ENCODE peak calls at places on chromosomes 2 and 18, in nine cellular contexts. One of them, this sample, is unnamed.

GRCh38 chr2:40315684-40316083 is 136.2 kb downstream of the SLC8A1 start:
- DNase-seq in upper lobe of left lung: no peak
- DNase-seq in cardiac muscle cell: peak
- DNase-seq in brain microvascular endothelial cell: peak
- DNase-seq in IMR-90: peak
- DNase-seq in heart right ventricle: no peak
- DNase-seq in kidney epithelial cell: no peak
- DNase-seq in stomach: peak
- DNase-seq in AG09309: no peak
- DNase-seq in this sample: no peak

GRCh38 chr2:133266926-133267590 is 301.2 kb downstream of the NCKAP5 start:
- DNase-seq in AG09309: no peak
- DNase-seq in kidney epithelial cell: no peak
- DNase-seq in cardiac muscle cell: no peak
- DNase-seq in upper lobe of left lung: no peak
- DNase-seq in IMR-90: no peak
- DNase-seq in heart right ventricle: no peak
- DNase-seq in brain microvascular endothelial cell: no peak
- DNase-seq in stomach: no peak
- DNase-seq in this sample: no peak

GRCh38 chr2:159661286-159661685 is 44.9 kb upstream of the BAZ2B start:
- DNase-seq in kidney epithelial cell: no peak
- DNase-seq in heart right ventricle: no peak
- DNase-seq in IMR-90: peak
- DNase-seq in AG09309: no peak
- DNase-seq in stomach: no peak
- DNase-seq in cardiac muscle cell: no peak
- DNase-seq in brain microvascular endothelial cell: no peak
- DNase-seq in upper lobe of left lung: no peak
- DNase-seq in this sample: no peak

GRCh38 chr2:204796581-204796980 is 251.3 kb downstream of the PARD3B start:
- DNase-seq in upper lobe of left lung: no peak
- DNase-seq in IMR-90: no peak
- DNase-seq in brain microvascular endothelial cell: no peak
- DNase-seq in stomach: no peak
- DNase-seq in kidney epithelial cell: no peak
- DNase-seq in heart right ventricle: no peak
- DNase-seq in AG09309: no peak
- DNase-seq in cardiac muscle cell: no peak
- DNase-seq in this sample: no peak

GRCh38 chr2:98761267-98761781 is 30.4 kb upstream of the MGAT4A start:
- DNase-seq in upper lobe of left lung: peak
- DNase-seq in brain microvascular endothelial cell: no peak
- DNase-seq in kidney epithelial cell: no peak
- DNase-seq in heart right ventricle: no peak
- DNase-seq in cardiac muscle cell: no peak
- DNase-seq in stomach: no peak
- DNase-seq in AG09309: no peak
- DNase-seq in IMR-90: no peak
- DNase-seq in this sample: peak

GRCh38 chr2:46331099-46331766 is 34.0 kb downstream of the EPAS1 start:
- DNase-seq in upper lobe of left lung: no peak
- DNase-seq in brain microvascular endothelial cell: no peak
- DNase-seq in kidney epithelial cell: no peak
- DNase-seq in AG09309: no peak
- DNase-seq in heart right ventricle: no peak
- DNase-seq in cardiac muscle cell: no peak
- DNase-seq in stomach: no peak
- DNase-seq in IMR-90: no peak
- DNase-seq in this sample: no peak

GRCh38 chr18:76209597-76209996 is 285.4 kb downstream of the ZNF516 start:
- DNase-seq in stomach: no peak
- DNase-seq in brain microvascular endothelial cell: no peak
- DNase-seq in cardiac muscle cell: peak
- DNase-seq in upper lobe of left lung: no peak
- DNase-seq in heart right ventricle: no peak
- DNase-seq in IMR-90: peak
- DNase-seq in kidney epithelial cell: peak
- DNase-seq in AG09309: no peak
- DNase-seq in this sample: no peak

GRCh38 chr2:42425697-42426096 is 64.7 kb upstream of the COX7A2L start:
- DNase-seq in brain microvascular endothelial cell: no peak
- DNase-seq in upper lobe of left lung: no peak
- DNase-seq in heart right ventricle: no peak
- DNase-seq in cardiac muscle cell: no peak
- DNase-seq in AG09309: no peak
- DNase-seq in IMR-90: no peak
- DNase-seq in stomach: no peak
- DNase-seq in kidney epithelial cell: no peak
- DNase-seq in this sample: no peak

GRCh38 chr2:240957656-240958365 is 40.6 kb upstream of the SNED1 start:
- DNase-seq in cardiac muscle cell: peak
- DNase-seq in kidney epithelial cell: no peak
- DNase-seq in stomach: peak
- DNase-seq in heart right ventricle: no peak
- DNase-seq in IMR-90: no peak
- DNase-seq in brain microvascular endothelial cell: no peak
- DNase-seq in upper lobe of left lung: peak
- DNase-seq in AG09309: no peak
- DNase-seq in this sample: no peak

GRCh38 chr2:75047907-75048625 is 89.6 kb downstream of the POLE4 start:
- DNase-seq in IMR-90: peak
- DNase-seq in upper lobe of left lung: no peak
- DNase-seq in brain microvascular endothelial cell: peak
- DNase-seq in heart right ventricle: no peak
- DNase-seq in cardiac muscle cell: peak
- DNase-seq in kidney epithelial cell: peak
- DNase-seq in stomach: no peak
- DNase-seq in AG09309: no peak
- DNase-seq in this sample: no peak

GRCh38 chr2:86584164-86584913 is 21.1 kb upstream of the CHMP3 start:
- DNase-seq in stomach: no peak
- DNase-seq in heart right ventricle: no peak
- DNase-seq in IMR-90: no peak
- DNase-seq in AG09309: peak
- DNase-seq in kidney epithelial cell: no peak
- DNase-seq in upper lobe of left lung: no peak
- DNase-seq in cardiac muscle cell: peak
- DNase-seq in brain microvascular endothelial cell: peak
- DNase-seq in this sample: no peak

GRCh38 chr18:45879681-45880655 is 54.5 kb downstream of the SIGLEC15 start:
- DNase-seq in brain microvascular endothelial cell: peak
- DNase-seq in stomach: peak
- DNase-seq in IMR-90: peak
- DNase-seq in AG09309: peak
- DNase-seq in upper lobe of left lung: peak
- DNase-seq in cardiac muscle cell: peak
- DNase-seq in heart right ventricle: peak
- DNase-seq in kidney epithelial cell: peak
- DNase-seq in this sample: no peak

GRCh38 chr2:34242741-34243123 is 643.6 kb upstream of the FAM98A start:
- DNase-seq in IMR-90: no peak
- DNase-seq in cardiac muscle cell: no peak
- DNase-seq in heart right ventricle: no peak
- DNase-seq in kidney epithelial cell: peak
- DNase-seq in upper lobe of left lung: no peak
- DNase-seq in brain microvascular endothelial cell: no peak
- DNase-seq in AG09309: no peak
- DNase-seq in stomach: peak
- DNase-seq in this sample: no peak

GRCh38 chr2:105239924-105240323 is 1.6 kb upstream of the GPR45 start:
- DNase-seq in upper lobe of left lung: no peak
- DNase-seq in cardiac muscle cell: peak
- DNase-seq in brain microvascular endothelial cell: peak
- DNase-seq in heart right ventricle: no peak
- DNase-seq in AG09309: peak
- DNase-seq in kidney epithelial cell: peak
- DNase-seq in IMR-90: peak
- DNase-seq in stomach: no peak
- DNase-seq in this sample: no peak

GRCh38 chr2:176134045-176134444 is 4.5 kb downstream of the HOXD8 start:
- DNase-seq in stomach: no peak
- DNase-seq in IMR-90: no peak
- DNase-seq in brain microvascular endothelial cell: no peak
- DNase-seq in heart right ventricle: no peak
- DNase-seq in AG09309: no peak
- DNase-seq in kidney epithelial cell: no peak
- DNase-seq in cardiac muscle cell: no peak
- DNase-seq in upper lobe of left lung: no peak
- DNase-seq in this sample: no peak

GRCh38 chr2:176131617-176132396 is 2.3 kb downstream of the HOXD8 start:
- DNase-seq in kidney epithelial cell: no peak
- DNase-seq in upper lobe of left lung: no peak
- DNase-seq in AG09309: no peak
- DNase-seq in brain microvascular endothelial cell: no peak
- DNase-seq in heart right ventricle: no peak
- DNase-seq in IMR-90: no peak
- DNase-seq in stomach: no peak
- DNase-seq in cardiac muscle cell: no peak
- DNase-seq in this sample: no peak

GRCh38 chr2:176133366-176133765 is 3.9 kb downstream of the HOXD8 start:
- DNase-seq in kidney epithelial cell: no peak
- DNase-seq in brain microvascular endothelial cell: no peak
- DNase-seq in upper lobe of left lung: no peak
- DNase-seq in AG09309: no peak
- DNase-seq in stomach: no peak
- DNase-seq in cardiac muscle cell: no peak
- DNase-seq in IMR-90: no peak
- DNase-seq in heart right ventricle: no peak
- DNase-seq in this sample: no peak

GRCh38 chr2:176130917-176131616 is 1.6 kb downstream of the HOXD8 start:
- DNase-seq in heart right ventricle: no peak
- DNase-seq in brain microvascular endothelial cell: no peak
- DNase-seq in kidney epithelial cell: no peak
- DNase-seq in IMR-90: no peak
- DNase-seq in cardiac muscle cell: no peak
- DNase-seq in upper lobe of left lung: no peak
- DNase-seq in AG09309: no peak
- DNase-seq in stomach: no peak
- DNase-seq in this sample: no peak

GRCh38 chr2:176132397-176133086 is 3.0 kb downstream of the HOXD8 start:
- DNase-seq in stomach: no peak
- DNase-seq in heart right ventricle: no peak
- DNase-seq in kidney epithelial cell: no peak
- DNase-seq in upper lobe of left lung: no peak
- DNase-seq in AG09309: no peak
- DNase-seq in brain microvascular endothelial cell: no peak
- DNase-seq in IMR-90: peak
- DNase-seq in cardiac muscle cell: no peak
- DNase-seq in this sample: no peak
- H3K4me3 ChIP-seq in stomach: peak
- H3K4me3 ChIP-seq in heart right ventricle: peak
- H3K4me3 ChIP-seq in kidney epithelial cell: peak
- H3K4me3 ChIP-seq in upper lobe of left lung: no peak
- H3K4me3 ChIP-seq in AG09309: no peak
- H3K4me3 ChIP-seq in brain microvascular endothelial cell: no peak
- H3K4me3 ChIP-seq in IMR-90: peak
- H3K4me3 ChIP-seq in cardiac muscle cell: no peak
- H3K4me3 ChIP-seq in this sample: no peak

GRCh38 chr2:202079289-202079688 is 6.2 kb downstream of the KIAA2012 start:
- DNase-seq in AG09309: no peak
- DNase-seq in heart right ventricle: no peak
- DNase-seq in IMR-90: no peak
- DNase-seq in brain microvascular endothelial cell: no peak
- DNase-seq in kidney epithelial cell: no peak
- DNase-seq in cardiac muscle cell: no peak
- DNase-seq in upper lobe of left lung: no peak
- DNase-seq in stomach: no peak
- DNase-seq in this sample: no peak
- TF ChIP-seq CTCF in AG09309: no peak
- TF ChIP-seq CTCF in heart right ventricle: no peak
- TF ChIP-seq CTCF in IMR-90: no peak
- TF ChIP-seq CTCF in brain microvascular endothelial cell: no peak
- TF ChIP-seq CTCF in kidney epithelial cell: no peak
- TF ChIP-seq CTCF in cardiac muscle cell: no peak
- TF ChIP-seq CTCF in upper lobe of left lung: no peak
- TF ChIP-seq CTCF in stomach: no peak
- TF ChIP-seq CTCF in this sample: no peak

DNA sequence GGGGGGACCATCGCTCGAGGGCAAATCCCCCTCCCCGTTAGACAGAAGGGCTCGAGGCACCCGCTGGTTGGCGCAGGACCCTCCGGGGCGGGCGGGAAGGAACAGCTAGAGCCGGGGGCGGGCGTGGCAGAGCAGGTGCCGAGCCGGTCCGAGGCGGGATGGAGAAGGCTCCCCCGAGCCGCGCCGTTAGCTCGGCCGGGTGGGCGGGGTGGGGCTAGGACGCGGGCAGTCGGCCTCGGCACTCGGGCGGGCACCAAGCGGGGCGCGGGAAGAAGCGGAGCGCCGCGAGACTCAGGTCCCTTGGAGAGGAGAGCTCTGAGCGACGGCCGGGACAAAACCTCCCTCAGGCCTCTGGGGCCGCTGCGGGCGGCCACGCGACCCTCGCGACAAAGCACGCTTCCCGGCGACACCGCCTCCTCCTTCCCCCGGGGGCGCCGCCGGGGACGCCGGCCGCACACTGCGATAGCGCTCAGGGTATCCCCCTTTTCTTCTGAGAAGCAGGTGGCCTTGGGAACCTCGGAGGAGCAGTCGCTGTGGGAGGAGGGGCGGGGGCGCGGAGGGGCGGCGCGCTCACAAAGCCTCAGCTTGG is 694 bp downstream of the FHOD3 start:
- DNase-seq in AG09309: no peak
- DNase-seq in cardiac muscle cell: no peak
- DNase-seq in stomach: no peak
- DNase-seq in brain microvascular endothelial cell: no peak
- DNase-seq in upper lobe of left lung: peak
- DNase-seq in heart right ventricle: peak
- DNase-seq in IMR-90: no peak
- DNase-seq in kidney epithelial cell: no peak
- DNase-seq in this sample: no peak
- H3K4me3 ChIP-seq in AG09309: peak
- H3K4me3 ChIP-seq in cardiac muscle cell: peak
- H3K4me3 ChIP-seq in stomach: peak
- H3K4me3 ChIP-seq in brain microvascular endothelial cell: peak
- H3K4me3 ChIP-seq in upper lobe of left lung: peak
- H3K4me3 ChIP-seq in heart right ventricle: peak
- H3K4me3 ChIP-seq in IMR-90: peak
- H3K4me3 ChIP-seq in kidney epithelial cell: peak
- H3K4me3 ChIP-seq in this sample: peak

GRCh38 chr2:119011162-119011909 is 69.3 kb downstream of the MARCO start:
- DNase-seq in heart right ventricle: peak
- DNase-seq in brain microvascular endothelial cell: peak
- DNase-seq in AG09309: no peak
- DNase-seq in kidney epithelial cell: no peak
- DNase-seq in cardiac muscle cell: peak
- DNase-seq in stomach: peak
- DNase-seq in IMR-90: peak
- DNase-seq in upper lobe of left lung: peak
- DNase-seq in this sample: no peak
- TF ChIP-seq CTCF in heart right ventricle: peak
- TF ChIP-seq CTCF in brain microvascular endothelial cell: peak
- TF ChIP-seq CTCF in AG09309: peak
- TF ChIP-seq CTCF in kidney epithelial cell: peak
- TF ChIP-seq CTCF in cardiac muscle cell: peak
- TF ChIP-seq CTCF in stomach: no peak
- TF ChIP-seq CTCF in IMR-90: peak
- TF ChIP-seq CTCF in upper lobe of left lung: peak
- TF ChIP-seq CTCF in this sample: peak

DNA sequence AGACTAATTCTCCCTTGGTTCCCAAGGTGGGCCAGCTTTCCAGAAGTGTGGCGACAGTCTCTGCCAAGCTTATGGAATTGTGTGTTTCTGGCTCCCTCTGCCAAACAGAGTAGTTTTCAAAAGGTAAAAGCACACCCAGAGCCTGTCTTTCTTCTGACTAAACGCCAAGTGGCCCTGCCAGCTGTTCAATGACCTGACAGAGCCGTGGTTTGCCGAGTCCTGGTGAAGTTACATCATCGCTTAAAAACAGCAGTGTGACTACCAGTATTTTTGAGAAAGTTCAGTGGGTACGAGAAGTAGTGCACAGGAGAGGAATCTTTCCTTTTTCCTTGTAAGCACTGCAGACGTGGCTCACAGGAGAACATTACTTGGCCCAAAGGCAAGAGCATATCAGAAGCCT is 1.9 kb downstream of the PER2 start:
- DNase-seq in brain microvascular endothelial cell: peak
- DNase-seq in cardiac muscle cell: peak
- DNase-seq in AG09309: peak
- DNase-seq in IMR-90: peak
- DNase-seq in upper lobe of left lung: no peak
- DNase-seq in heart right ventricle: peak
- DNase-seq in kidney epithelial cell: no peak
- DNase-seq in stomach: peak
- DNase-seq in this sample: peak
- H3K4me3 ChIP-seq in brain microvascular endothelial cell: no peak
- H3K4me3 ChIP-seq in cardiac muscle cell: no peak
- H3K4me3 ChIP-seq in AG09309: peak
- H3K4me3 ChIP-seq in IMR-90: no peak
- H3K4me3 ChIP-seq in upper lobe of left lung: no peak
- H3K4me3 ChIP-seq in heart right ventricle: peak
- H3K4me3 ChIP-seq in kidney epithelial cell: no peak
- H3K4me3 ChIP-seq in stomach: peak
- H3K4me3 ChIP-seq in this sample: peak